ENCODE peak calls at places on chromosomes 3 and 15, in eight cellular contexts. A is activated gamma-delta T cell, R is EH, E is NCI-H1092 treated with DMSO at 0.1 percent for 48 hours, U is posterior cingulate gyrus, V is amniotic stem cell, N is astrocyte of the spinal cord, Y is colonic mucosa. D is an unnamed sample.

GRCh38 chr15:61750271-61751084 is 309.8 kb downstream of the VPS13C start:
- DNase-seq in A (no peak), R (no peak), E (no peak), U (peak), V (no peak), N (no peak), Y (peak), D (no peak)

GRCh38 chr3:43262194-43262593 is 24.1 kb upstream of the SNRK start:
- DNase-seq in A (no peak), R (no peak), E (no peak), U (no peak), V (no peak), N (no peak), Y (no peak), D (no peak)

GRCh38 chr15:43879386-43880355 is 52.9 kb downstream of the WDR76 start:
- DNase-seq in A (no peak), R (no peak), E (no peak), U (no peak), V (no peak), N (no peak), Y (no peak), D (peak)

GRCh38 chr15:101523560-101523940 is 34.0 kb upstream of the PCSK6 start:
- DNase-seq in A (no peak), R (no peak), E (no peak), U (peak), V (no peak), N (no peak), Y (no peak), D (no peak)

GRCh38 chr3:77885381-77885780 is 845.5 kb downstream of the ROBO2 start:
- DNase-seq in A (no peak), R (peak), E (no peak), U (no peak), V (no peak), N (no peak), Y (no peak), D (no peak)

GRCh38 chr15:66169023-66169422 is 84.5 kb downstream of the MEGF11 start:
- DNase-seq in A (no peak), R (no peak), E (no peak), U (no peak), V (no peak), N (no peak), Y (no peak), D (no peak)

GRCh38 chr15:66285462-66286280 is 7.7 kb upstream of the DIS3L start:
- DNase-seq in A (no peak), R (no peak), E (no peak), U (no peak), V (no peak), N (no peak), Y (no peak), D (peak)

GRCh38 chr3:42489116-42489936 is 13.1 kb upstream of the VIPR1 start:
- DNase-seq in A (no peak), R (no peak), E (no peak), U (no peak), V (no peak), N (no peak), Y (no peak), D (no peak)

GRCh38 chr15:22949074-22949547 is 31.1 kb downstream of the CYFIP1 start:
- DNase-seq in A (no peak), R (peak), E (no peak), U (no peak), V (peak), N (peak), Y (peak), D (peak)

GRCh38 chr3:122468896-122469533 is 45.7 kb downstream of the KPNA1 start:
- DNase-seq in A (no peak), R (no peak), E (no peak), U (no peak), V (no peak), N (no peak), Y (no peak), D (no peak)

GRCh38 chr15:87739866-87740265 is 516.7 kb downstream of the NTRK3 start:
- DNase-seq in A (no peak), R (peak), E (no peak), U (no peak), V (no peak), N (no peak), Y (no peak), D (no peak)

GRCh38 chr15:69713726-69714559 is 261.3 kb downstream of the RPLP1 start:
- DNase-seq in A (no peak), R (no peak), E (no peak), U (no peak), V (no peak), N (no peak), Y (peak), D (no peak)

GRCh38 chr15:64146885-64147681 is 4.4 kb upstream of the SNX22 start:
- DNase-seq in A (no peak), R (no peak), E (peak), U (no peak), V (no peak), N (peak), Y (no peak), D (no peak)

GRCh38 chr3:81378552-81379288 is 382.7 kb downstream of the GBE1 start:
- DNase-seq in A (no peak), R (no peak), E (no peak), U (no peak), V (no peak), N (no peak), Y (no peak), D (no peak)

GRCh38 chr3:170705136-170705535 is 119.3 kb upstream of the SLC7A14 start:
- DNase-seq in A (no peak), R (no peak), E (no peak), U (no peak), V (no peak), N (no peak), Y (no peak), D (peak)

GRCh38 chr3:89740881-89741177 is 633.4 kb downstream of the EPHA3 start:
- DNase-seq in A (no peak), R (no peak), E (no peak), U (no peak), V (no peak), N (no peak), Y (no peak), D (peak)

GRCh38 chr3:126345231-126345630 is 12.0 kb downstream of the KLF15 start:
- DNase-seq in A (no peak), R (no peak), E (no peak), U (no peak), V (no peak), N (no peak), Y (no peak), D (no peak)

GRCh38 chr3:127959873-127960272 is 44.8 kb downstream of the KBTBD12 start:
- DNase-seq in A (no peak), R (peak), E (peak), U (no peak), V (no peak), N (peak), Y (peak), D (peak)

GRCh38 chr3:179432021-179432420 is 19.2 kb downstream of the GNB4 start:
- DNase-seq in A (no peak), R (no peak), E (no peak), U (no peak), V (no peak), N (no peak), Y (no peak), D (no peak)

GRCh38 chr3:153158961-153159735 is 2.9 kb upstream of the RAP2B start:
- DNase-seq in A (no peak), R (no peak), E (no peak), U (no peak), V (no peak), N (no peak), Y (no peak), D (no peak)

GRCh38 chr15:93862791-93863190 is 368.6 kb upstream of the MCTP2 start:
- DNase-seq in A (no peak), R (no peak), E (no peak), U (no peak), V (no peak), N (no peak), Y (no peak), D (no peak)